ENCODE peak calls at places on chromosomes 16 and 17, in ten cellular contexts. Z, D, Q, W, I, B, U, S, O and P are unnamed samples.

GRCh38 chr16:81519298-81520150 is 74.9 kb downstream of the CMIP start:
- DNase-seq in W (no peak), O (no peak), Q (no peak), Z (no peak), I (no peak), B (no peak), U (peak; percentile 48), S (no peak), D (no peak), P (no peak)

GRCh38 chr17:1776328-1776727 is 14.5 kb downstream of the SERPINF1 start:
- DNase-seq in Z (no peak), D (no peak), O (no peak), S (no peak), U (no peak), B (no peak), I (no peak), Q (no peak), W (no peak), P (no peak)

GRCh38 chr17:62980842-62981241 is 14.8 kb downstream of the TANC2 start:
- DNase-seq in S (no peak), B (no peak), I (no peak), Z (no peak), O (no peak), Q (no peak), D (no peak), U (no peak), W (no peak), P (no peak)

GRCh38 chr16:26198221-26198620 is 506.5 kb downstream of the HS3ST4 start:
- DNase-seq in D (no peak), Q (no peak), O (no peak), W (no peak), S (no peak), B (no peak), U (no peak), Z (no peak), I (no peak), P (no peak)

GRCh38 chr17:12643812-12644211 is 21.9 kb upstream of the MYOCD start:
- DNase-seq in I (no peak), Z (no peak), Q (peak; percentile 64), O (no peak), W (no peak), D (no peak), U (no peak), B (no peak), S (no peak), P (no peak)

GRCh38 chr16:74462361-74462760 is 41.1 kb upstream of the CLEC18B start:
- DNase-seq in Z (no peak), B (no peak), I (no peak), S (no peak), W (no peak), Q (no peak), O (no peak), D (no peak), U (no peak), P (no peak)

GRCh38 chr17:67011527-67012175 is 32.7 kb upstream of the CACNG1 start:
- DNase-seq in B (no peak), O (no peak), S (no peak), D (no peak), I (no peak), Z (no peak), U (peak; percentile 57), W (no peak), Q (no peak), P (no peak)

GRCh38 chr16:15996432-15997109 is 47.2 kb downstream of the ABCC1 start:
- DNase-seq in Z (no peak), Q (peak; percentile 94), D (no peak), U (no peak), O (no peak), W (peak; percentile 52), S (no peak), I (peak; percentile 91), B (no peak), P (peak; percentile 18)

GRCh38 chr16:10868562-10869469 is 8.2 kb upstream of the CIITA start:
- DNase-seq in Z (no peak), I (no peak), S (no peak), U (peak; percentile 75), W (no peak), O (no peak), D (no peak), B (no peak), Q (no peak), P (no peak)

GRCh38 chr17:57585341-57586098 is 159.6 kb downstream of the CCDC182 start:
- DNase-seq in W (no peak), U (no peak), I (no peak), B (no peak), Z (no peak), S (no peak), O (no peak), Q (no peak), D (peak; percentile 65), P (no peak)

GRCh38 chr16:48892884-48893283 is 282.9 kb upstream of the N4BP1 start:
- DNase-seq in I (no peak), Z (no peak), O (no peak), Q (peak; percentile 4), B (no peak), U (no peak), D (no peak), S (no peak), W (no peak), P (no peak)

GRCh38 chr16:17331071-17331521 is 139.7 kb downstream of the XYLT1 start:
- DNase-seq in U (no peak), S (no peak), Q (no peak), Z (no peak), W (peak; percentile 35), I (no peak), O (no peak), D (no peak), B (no peak), P (no peak)

GRCh38 chr16:54240180-54241125 is 46.1 kb downstream of the IRX3 start:
- DNase-seq in W (peak; percentile 34), S (no peak), Q (no peak), O (no peak), D (peak; percentile 15), B (no peak), I (peak; percentile 28), U (no peak), Z (no peak), P (no peak)

GRCh38 chr17:46842835-46843234 is 8.5 kb upstream of the WNT9B start:
- DNase-seq in O (no peak), B (no peak), Z (peak; percentile 40), W (no peak), U (no peak), Q (peak; percentile 49), I (no peak), S (no peak), D (no peak), P (no peak)

GRCh38 chr16:54817432-54817831 is 113.2 kb upstream of the IRX5 start:
- DNase-seq in U (peak; percentile 52), B (no peak), W (peak; percentile 11), D (peak; percentile 15), O (peak; percentile 15), S (no peak), Q (peak; percentile 42), I (peak; percentile 8), Z (peak; percentile 28), P (peak; percentile 40)

GRCh38 chr17:71217769-71218168 is 903.1 kb upstream of the SOX9 start:
- DNase-seq in B (no peak), D (no peak), U (no peak), S (no peak), Q (no peak), I (no peak), O (no peak), W (no peak), Z (no peak), P (no peak)

GRCh38 chr17:40326832-40327199 is 17.8 kb downstream of the RARA start:
- DNase-seq in I (peak; percentile 58), Z (no peak), W (no peak), S (no peak), B (no peak), Q (no peak), D (no peak), U (no peak), O (no peak), P (no peak)

GRCh38 chr16:27428035-27428785 is 26.2 kb downstream of the IL21R start:
- DNase-seq in Z (peak; percentile 3), B (no peak), O (no peak), S (no peak), U (peak; percentile 20), I (no peak), D (no peak), W (no peak), Q (no peak), P (no peak)

GRCh38 chr17:4607773-4608187 is 23.5 kb downstream of the SMTNL2 start:
- DNase-seq in Z (peak; percentile 42), Q (no peak), B (no peak), I (peak; percentile 89), S (no peak), W (no peak), D (peak; percentile 59), U (peak; percentile 87), O (no peak), P (peak; percentile 68)

GRCh38 chr17:44777394-44778348 is 18.9 kb downstream of the ADAM11 start:
- DNase-seq in U (peak; percentile 7), O (no peak), S (no peak), Z (no peak), W (no peak), I (no peak), Q (no peak), B (no peak), D (no peak), P (no peak)

GRCh38 chr16:63745456-63745855 is 1376.4 kb downstream of the CDH11 start:
- DNase-seq in U (no peak), Z (no peak), B (no peak), W (no peak), O (no peak), Q (no peak), S (no peak), I (peak; percentile 51), D (no peak), P (no peak)

GRCh38 chr16:4410335-4411075 is 5.9 kb downstream of the CORO7 start:
- DNase-seq in U (no peak), O (peak; percentile 59), B (no peak), Q (no peak), S (no peak), W (no peak), Z (no peak), I (peak; percentile 94), D (no peak), P (peak; percentile 95)

GRCh38 chr17:27991594-27991993 is 50.9 kb upstream of the NLK start:
- DNase-seq in B (no peak), S (no peak), W (no peak), Z (no peak), D (no peak), I (no peak), O (no peak), Q (no peak), U (no peak), P (no peak)

GRCh38 chr16:66171578-66171977 is 194.9 kb upstream of the CDH5 start:
- DNase-seq in D (no peak), U (no peak), S (no peak), I (no peak), O (no peak), W (no peak), B (no peak), Z (no peak), Q (no peak), P (no peak)

GRCh38 chr17:82917656-82918345 is 78.0 kb upstream of the ZNF750 start:
- DNase-seq in S (peak; percentile 22), B (peak; percentile 16), I (peak; percentile 52), O (no peak), Q (no peak), U (no peak), W (no peak), D (no peak), Z (peak; percentile 64), P (no peak)

GRCh38 chr17:62933986-62934385 is 32.0 kb upstream of the TANC2 start:
- DNase-seq in W (no peak), O (no peak), Z (no peak), Q (no peak), S (no peak), B (no peak), D (no peak), I (peak; percentile 71), U (no peak), P (no peak)

GRCh38 chr17:37489197-37490001 is at the start of gene DUSP14:
- DNase-seq in B (peak; percentile 69), Z (peak; percentile 88), W (no peak), U (peak; percentile 94), O (peak; percentile 84), D (peak; percentile 81), S (peak; percentile 75), Q (peak; percentile 83), I (peak; percentile 86), P (peak; percentile 59)

GRCh38 chr17:36592316-36592710 is 634 bp downstream of the DHRS11 start:
- DNase-seq in Q (no peak), B (no peak), O (no peak), Z (no peak), S (no peak), U (no peak), I (peak; percentile 15), D (peak; percentile 56), W (no peak), P (no peak)